ENCODE peak calls at places on chromosome X, in six cellular contexts. One of them, this sample, is unnamed. For H3K27me3, the result is how much of the 10 kb centered on the place peaks cover.

GRCh38 chrX:68249401-68249831 is 183.9 kb downstream of the OPHN1 start:
- DNase-seq in sigmoid colon: peak
- DNase-seq in left lung: no peak
- DNase-seq in PC-3: no peak
- DNase-seq in breast epithelium: no peak
- DNase-seq in IMR-90: no peak
- DNase-seq in this sample: no peak

GRCh38 chrX:46572295-46572936 is 1.1 kb upstream of the CHST7 start:
- DNase-seq in left lung: no peak
- DNase-seq in sigmoid colon: no peak
- DNase-seq in PC-3: no peak
- DNase-seq in breast epithelium: no peak
- DNase-seq in IMR-90: no peak
- DNase-seq in this sample: no peak

GRCh38 chrX:110153900-110154299 is 151.0 kb downstream of the TMEM164 start:
- DNase-seq in left lung: no peak
- DNase-seq in sigmoid colon: no peak
- DNase-seq in breast epithelium: no peak
- DNase-seq in IMR-90: no peak
- DNase-seq in PC-3: no peak
- DNase-seq in this sample: no peak

GRCh38 chrX:152635941-152636340 is 1.8 kb upstream of the GABRQ start:
- DNase-seq in IMR-90: peak
- DNase-seq in left lung: no peak
- DNase-seq in breast epithelium: peak
- DNase-seq in PC-3: peak
- DNase-seq in sigmoid colon: no peak
- DNase-seq in this sample: no peak

GRCh38 chrX:97332963-97333362 is 449.3 kb downstream of the RPA4 start:
- DNase-seq in PC-3: peak
- DNase-seq in left lung: no peak
- DNase-seq in IMR-90: peak
- DNase-seq in breast epithelium: no peak
- DNase-seq in sigmoid colon: no peak
- DNase-seq in this sample: no peak

GRCh38 chrX:39689374-39690104 is 408.2 kb downstream of the BCOR start:
- DNase-seq in breast epithelium: no peak
- DNase-seq in sigmoid colon: no peak
- DNase-seq in IMR-90: no peak
- DNase-seq in left lung: no peak
- DNase-seq in PC-3: no peak
- DNase-seq in this sample: no peak

GRCh38 chrX:65985922-65986588 is 53.8 kb downstream of the VSIG4 start:
- DNase-seq in PC-3: peak
- DNase-seq in sigmoid colon: no peak
- DNase-seq in IMR-90: peak
- DNase-seq in left lung: no peak
- DNase-seq in breast epithelium: no peak
- DNase-seq in this sample: no peak

GRCh38 chrX:54043696-54044125 is 562 bp downstream of the PHF8 start:
- DNase-seq in PC-3: peak
- DNase-seq in breast epithelium: no peak
- DNase-seq in left lung: no peak
- DNase-seq in sigmoid colon: no peak
- DNase-seq in IMR-90: peak
- DNase-seq in this sample: no peak

GRCh38 chrX:13440166-13440565 is 120.3 kb upstream of the ATXN3L start:
- DNase-seq in PC-3: no peak
- DNase-seq in left lung: no peak
- DNase-seq in IMR-90: peak
- DNase-seq in breast epithelium: no peak
- DNase-seq in sigmoid colon: no peak
- DNase-seq in this sample: no peak

GRCh38 chrX:16714504-16714903 is 2.0 kb upstream of the CTPS2 start:
- DNase-seq in sigmoid colon: peak
- DNase-seq in left lung: no peak
- DNase-seq in IMR-90: no peak
- DNase-seq in breast epithelium: no peak
- DNase-seq in PC-3: no peak
- DNase-seq in this sample: no peak

GRCh38 chrX:102599950-102600579 is 750 bp downstream of the ARMCX5 start:
- DNase-seq in PC-3: peak
- DNase-seq in breast epithelium: no peak
- DNase-seq in IMR-90: peak
- DNase-seq in left lung: no peak
- DNase-seq in sigmoid colon: no peak
- DNase-seq in this sample: no peak

GRCh38 chrX:154300815-154301214 is 5.2 kb downstream of the TKTL1 start:
- DNase-seq in sigmoid colon: no peak
- DNase-seq in left lung: no peak
- DNase-seq in breast epithelium: no peak
- DNase-seq in IMR-90: no peak
- DNase-seq in PC-3: no peak
- DNase-seq in this sample: no peak

GRCh38 chrX:150405576-150405975 is 42.5 kb downstream of the MAMLD1 start:
- DNase-seq in sigmoid colon: no peak
- DNase-seq in left lung: no peak
- DNase-seq in PC-3: peak
- DNase-seq in IMR-90: no peak
- DNase-seq in breast epithelium: no peak
- DNase-seq in this sample: no peak

GRCh38 chrX:140190441-140191108 is 225.3 kb upstream of the CXorf66 start:
- DNase-seq in IMR-90: no peak
- DNase-seq in PC-3: no peak
- DNase-seq in sigmoid colon: no peak
- DNase-seq in breast epithelium: no peak
- DNase-seq in left lung: no peak
- DNase-seq in this sample: no peak

GRCh38 chrX:77527233-77528001 is 80.2 kb downstream of the FGF16 start:
- DNase-seq in left lung: no peak
- DNase-seq in sigmoid colon: peak
- DNase-seq in breast epithelium: no peak
- DNase-seq in PC-3: no peak
- DNase-seq in IMR-90: no peak
- DNase-seq in this sample: no peak

GRCh38 chrX:133389975-133390374 is 25.3 kb downstream of the GPC4 start:
- DNase-seq in PC-3: no peak
- DNase-seq in IMR-90: no peak
- DNase-seq in left lung: no peak
- DNase-seq in sigmoid colon: no peak
- DNase-seq in breast epithelium: no peak
- DNase-seq in this sample: no peak

GRCh38 chrX:134236690-134237362 is at the start of gene CCDC160:
- DNase-seq in left lung: peak
- DNase-seq in IMR-90: no peak
- DNase-seq in PC-3: peak
- DNase-seq in breast epithelium: no peak
- DNase-seq in sigmoid colon: peak
- DNase-seq in this sample: no peak

GRCh38 chrX:39063037-39063436 is 261.8 kb downstream of the MID1IP1 start:
- DNase-seq in IMR-90: no peak
- DNase-seq in left lung: no peak
- DNase-seq in breast epithelium: no peak
- DNase-seq in sigmoid colon: no peak
- DNase-seq in PC-3: peak
- DNase-seq in this sample: no peak

GRCh38 chrX:45849261-45849660 is 648.6 kb upstream of the DIPK2B start:
- DNase-seq in breast epithelium: no peak
- DNase-seq in PC-3: peak
- DNase-seq in IMR-90: peak
- DNase-seq in left lung: no peak
- DNase-seq in sigmoid colon: no peak
- DNase-seq in this sample: no peak

GRCh38 chrX:110097920-110098319 is 95.0 kb downstream of the TMEM164 start:
- DNase-seq in sigmoid colon: no peak
- DNase-seq in breast epithelium: no peak
- DNase-seq in IMR-90: no peak
- DNase-seq in left lung: no peak
- DNase-seq in PC-3: no peak
- DNase-seq in this sample: no peak

GRCh38 chrX:139224953-139225665 is 305.4 kb upstream of the F9 start:
- DNase-seq in breast epithelium: no peak
- DNase-seq in sigmoid colon: no peak
- DNase-seq in IMR-90: no peak
- DNase-seq in left lung: no peak
- DNase-seq in PC-3: no peak
- DNase-seq in this sample: no peak

GRCh38 chrX:108091878-108092291 is 307 bp downstream of the ATG4A start:
- DNase-seq in left lung: no peak
- DNase-seq in PC-3: peak
- DNase-seq in sigmoid colon: no peak
- DNase-seq in breast epithelium: no peak
- DNase-seq in IMR-90: no peak
- DNase-seq in this sample: no peak

GRCh38 chrX:79095441-79096338 is 48.8 kb upstream of the GPR174 start:
- DNase-seq in PC-3: no peak
- DNase-seq in breast epithelium: no peak
- DNase-seq in sigmoid colon: no peak
- DNase-seq in left lung: no peak
- DNase-seq in IMR-90: no peak
- DNase-seq in this sample: no peak

GRCh38 chrX:136586386-136586785 is 54.4 kb downstream of the VGLL1 start:
- DNase-seq in PC-3: peak
- DNase-seq in sigmoid colon: no peak
- DNase-seq in breast epithelium: peak
- DNase-seq in left lung: no peak
- DNase-seq in IMR-90: no peak
- DNase-seq in this sample: no peak

GRCh38 chrX:155767101-155767878 is 113.9 kb upstream of the VAMP7 start:
- DNase-seq in breast epithelium: peak
- DNase-seq in left lung: peak
- DNase-seq in IMR-90: peak
- DNase-seq in PC-3: peak
- DNase-seq in sigmoid colon: peak
- DNase-seq in this sample: no peak

GRCh38 chrX:101191217-101191750 is 28.3 kb upstream of the DRP2 start:
- DNase-seq in IMR-90: no peak
- DNase-seq in sigmoid colon: no peak
- DNase-seq in PC-3: no peak
- DNase-seq in breast epithelium: no peak
- DNase-seq in left lung: peak
- DNase-seq in this sample: no peak

GRCh38 chrX:38627683-38628082 is 66.3 kb downstream of the TSPAN7 start:
- DNase-seq in IMR-90: peak
- DNase-seq in breast epithelium: no peak
- DNase-seq in PC-3: peak
- DNase-seq in sigmoid colon: no peak
- DNase-seq in left lung: no peak
- DNase-seq in this sample: no peak

GRCh38 chrX:20665441-20665840 is 398.7 kb upstream of the RPS6KA3 start:
- DNase-seq in breast epithelium: no peak
- DNase-seq in PC-3: no peak
- DNase-seq in sigmoid colon: no peak
- DNase-seq in left lung: no peak
- DNase-seq in IMR-90: no peak
- DNase-seq in this sample: no peak

GRCh38 chrX:97027384-97027922 is 143.7 kb downstream of the RPA4 start:
- DNase-seq in left lung: no peak
- DNase-seq in breast epithelium: no peak
- DNase-seq in PC-3: no peak
- DNase-seq in sigmoid colon: no peak
- DNase-seq in IMR-90: peak
- DNase-seq in this sample: no peak

GRCh38 chrX:115233497-115234219 is at the start of gene LRCH2:
- DNase-seq in sigmoid colon: peak
- DNase-seq in PC-3: no peak
- DNase-seq in IMR-90: peak
- DNase-seq in left lung: peak
- DNase-seq in breast epithelium: no peak
- DNase-seq in this sample: no peak

GRCh38 chrX:57286507-57287251 is at the start of gene FAAH2:
- DNase-seq in left lung: peak
- DNase-seq in PC-3: peak
- DNase-seq in breast epithelium: peak
- DNase-seq in sigmoid colon: no peak
- DNase-seq in IMR-90: no peak
- DNase-seq in this sample: no peak

GRCh38 chrX:151552721-151553120 is 10.8 kb upstream of the PASD1 start:
- DNase-seq in left lung: no peak
- DNase-seq in sigmoid colon: no peak
- DNase-seq in breast epithelium: no peak
- DNase-seq in IMR-90: no peak
- DNase-seq in PC-3: no peak
- DNase-seq in this sample: no peak
- H3K27me3 ChIP-seq in left lung: under half
- H3K27me3 ChIP-seq in sigmoid colon: under half
- H3K27me3 ChIP-seq in breast epithelium: under half
- H3K27me3 ChIP-seq in IMR-90: under half
- H3K27me3 ChIP-seq in PC-3: under half
- H3K27me3 ChIP-seq in this sample: under half

DNA sequence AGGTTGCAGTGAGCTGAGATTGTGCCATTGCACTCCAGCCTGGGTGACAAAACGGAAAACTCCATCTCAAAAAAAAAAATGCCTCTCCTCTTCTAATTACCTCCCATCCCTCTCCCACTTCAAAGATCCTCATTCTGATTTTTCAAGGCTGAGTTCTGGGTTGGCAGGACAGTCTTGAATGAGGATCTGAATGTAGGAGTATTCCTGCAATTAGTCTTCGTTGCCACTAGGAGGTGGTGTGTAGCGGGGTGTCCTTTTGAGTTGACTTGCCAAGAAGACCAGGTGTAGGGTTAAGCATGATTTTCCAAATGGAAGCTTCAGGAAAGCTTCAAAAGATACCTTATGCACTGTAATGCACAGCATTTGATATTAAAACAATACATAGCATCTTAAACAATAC is 169.9 kb downstream of the ASMT start:
- DNase-seq in sigmoid colon: no peak
- DNase-seq in left lung: no peak
- DNase-seq in breast epithelium: no peak
- DNase-seq in IMR-90: no peak
- DNase-seq in PC-3: no peak
- DNase-seq in this sample: no peak
- TF ChIP-seq CTCF in sigmoid colon: no peak
- TF ChIP-seq CTCF in left lung: no peak
- TF ChIP-seq CTCF in breast epithelium: no peak
- TF ChIP-seq CTCF in IMR-90: no peak
- TF ChIP-seq CTCF in PC-3: peak
- TF ChIP-seq CTCF in this sample: no peak

GRCh38 chrX:34875204-34875603 is 67.4 kb upstream of the FAM47B start:
- DNase-seq in breast epithelium: no peak
- DNase-seq in PC-3: peak
- DNase-seq in sigmoid colon: no peak
- DNase-seq in left lung: no peak
- DNase-seq in IMR-90: peak
- DNase-seq in this sample: no peak
- H3K27me3 ChIP-seq in breast epithelium: under half
- H3K27me3 ChIP-seq in PC-3: under half
- H3K27me3 ChIP-seq in sigmoid colon: under half
- H3K27me3 ChIP-seq in left lung: under half
- H3K27me3 ChIP-seq in IMR-90: under half
- H3K27me3 ChIP-seq in this sample: under half

GRCh38 chrX:19593684-19594083 is 78.4 kb upstream of the MAP3K15 start:
- DNase-seq in PC-3: peak
- DNase-seq in left lung: no peak
- DNase-seq in IMR-90: peak
- DNase-seq in breast epithelium: no peak
- DNase-seq in sigmoid colon: no peak
- DNase-seq in this sample: no peak
- TF ChIP-seq CTCF in PC-3: peak
- TF ChIP-seq CTCF in left lung: no peak
- TF ChIP-seq CTCF in IMR-90: peak
- TF ChIP-seq CTCF in breast epithelium: no peak
- TF ChIP-seq CTCF in sigmoid colon: no peak
- TF ChIP-seq CTCF in this sample: peak

This sample was measured in esophagus squamous epithelium.